ENCODE peak calls at places on chromosome 2, in seven cellular contexts. E is body of pancreas; P is CD4-positive, CD25-positive, alpha-beta regulatory T cell; V is dorsolateral prefrontal cortex; Q is fibroblast of mammary gland; D is midbrain; H is SJSA1. W is an unnamed sample.

GRCh38 chr2:132656213-132656612 is 13.8 kb downstream of the LYPD1 start:
- DNase-seq in E (no peak), V (no peak), P (no peak), D (peak; percentile 31), Q (no peak), H (no peak), W (no peak)

GRCh38 chr2:61288070-61288841 is 126.3 kb downstream of the C2orf74 start:
- DNase-seq in V (no peak), E (no peak), P (no peak), D (no peak), H (no peak), Q (no peak), W (no peak)

GRCh38 chr2:213129311-213129710 is 22.1 kb downstream of the IKZF2 start:
- DNase-seq in P (no peak), V (no peak), H (no peak), Q (no peak), E (no peak), D (peak; percentile 38), W (no peak)

GRCh38 chr2:167415068-167415467 is 526.8 kb downstream of the XIRP2 start:
- DNase-seq in H (no peak), Q (no peak), D (no peak), V (no peak), P (no peak), E (no peak), W (no peak)

GRCh38 chr2:100730290-100730868 is 89.6 kb upstream of the NPAS2 start:
- DNase-seq in E (peak; percentile 71), H (peak; percentile 52), P (no peak), D (no peak), Q (peak; percentile 83), V (no peak), W (no peak)

GRCh38 chr2:79259959-79260358 is 100.4 kb upstream of the REG3A start:
- DNase-seq in E (no peak), D (no peak), H (no peak), Q (no peak), P (no peak), V (no peak), W (no peak)

GRCh38 chr2:209547726-209548125 is 123.9 kb downstream of the MAP2 start:
- DNase-seq in P (no peak), H (no peak), V (no peak), D (no peak), Q (no peak), E (no peak), W (no peak)

GRCh38 chr2:240293865-240294461 is 141.5 kb upstream of the GPC1 start:
- DNase-seq in V (no peak), P (no peak), D (no peak), H (no peak), E (no peak), Q (no peak), W (no peak)

W was measured in T-helper 9 cell.